ENCODE peak calls at places on chromosomes 11 and 22, in nine cellular contexts. L is SK-N-SH, K is astrocyte of the cerebellum, M is IMR-90, Y is epithelial cell of esophagus, V is A673, R is AG04449, C is GM12865, S is AG04450. T is an unnamed sample.

GRCh38 chr11:122421684-122422083 is 233.8 kb upstream of the UBASH3B start:
- DNase-seq in L (no peak), K (no peak), M (no peak), Y (peak; percentile 82), V (no peak), R (no peak), C (no peak), S (no peak), T (no peak)

GRCh38 chr11:12673924-12674570 is at the start of gene TEAD1:
- DNase-seq in L (peak; percentile 99), K (peak; percentile 89), M (peak; percentile 95), Y (peak; percentile 95), V (peak; percentile 94), R (peak; percentile 73), C (peak; percentile 94), S (peak; percentile 93), T (peak; percentile 82)

GRCh38 chr11:125072210-125072960 is 9.3 kb downstream of the SLC37A2 start:
- DNase-seq in L (no peak), K (no peak), M (no peak), Y (no peak), V (no peak), R (no peak), C (peak; percentile 90), S (no peak), T (no peak)

GRCh38 chr11:26944866-26945664 is 48.8 kb upstream of the FIBIN start:
- DNase-seq in L (no peak), K (no peak), M (peak; percentile 53), Y (no peak), V (peak; percentile 33), R (no peak), C (no peak), S (no peak), T (no peak)

GRCh38 chr22:28978158-28978557 is 83.5 kb downstream of the C22orf31 start:
- DNase-seq in L (no peak), K (no peak), M (peak; percentile 54), Y (peak; percentile 70), V (no peak), R (no peak), C (no peak), S (no peak), T (no peak)

GRCh38 chr11:121559812-121560211 is 107.0 kb upstream of the SORL1-AS1 start:
- DNase-seq in L (no peak), K (no peak), M (no peak), Y (no peak), V (no peak), R (no peak), C (no peak), S (no peak), T (no peak)

GRCh38 chr11:16779436-16779835 is 41.0 kb downstream of the C11orf58 start:
- DNase-seq in L (no peak), K (no peak), M (no peak), Y (no peak), V (peak; percentile 24), R (no peak), C (no peak), S (no peak), T (no peak)

GRCh38 chr11:92739020-92739419 is 230.4 kb upstream of the MTNR1B start:
- DNase-seq in L (no peak), K (no peak), M (peak; percentile 29), Y (peak; percentile 24), V (peak; percentile 10), R (peak; percentile 7), C (no peak), S (no peak), T (peak; percentile 24)

GRCh38 chr11:57335343-57336110 is at the start of gene SSRP1:
- DNase-seq in L (peak; percentile 95), K (peak; percentile 51), M (peak; percentile 83), Y (peak; percentile 85), V (peak; percentile 97), R (no peak), C (peak; percentile 94), S (no peak), T (no peak)

GRCh38 chr11:86577663-86578636 is 94.5 kb downstream of the ME3 start:
- DNase-seq in L (no peak), K (peak; percentile 83), M (peak; percentile 91), Y (peak; percentile 71), V (peak; percentile 65), R (no peak), C (no peak), S (peak; percentile 38), T (peak; percentile 66)

GRCh38 chr11:67613960-67614715 is 7.4 kb downstream of the NDUFV1 start:
- DNase-seq in L (peak; percentile 84), K (no peak), M (peak; percentile 13), Y (peak; percentile 74), V (peak; percentile 79), R (no peak), C (peak; percentile 96), S (no peak), T (no peak)

GRCh38 chr11:21909145-21909544 is 283.7 kb upstream of the ANO5 start:
- DNase-seq in L (no peak), K (no peak), M (no peak), Y (peak; percentile 1), V (peak; percentile 42), R (no peak), C (no peak), S (no peak), T (no peak)

GRCh38 chr11:6736495-6737121 is 35.2 kb downstream of the OR2AG2 start:
- DNase-seq in L (no peak), K (no peak), M (no peak), Y (peak; percentile 7), V (peak; percentile 19), R (no peak), C (peak; percentile 28), S (no peak), T (no peak)

GRCh38 chr11:66420671-66421476 is at the start of gene NPAS4:
- DNase-seq in L (peak; percentile 89), K (no peak), M (no peak), Y (no peak), V (no peak), R (no peak), C (no peak), S (no peak), T (no peak)

GRCh38 chr11:118921929-118922744 is 3.6 kb downstream of the BCL9L start:
- DNase-seq in L (peak; percentile 80), K (no peak), M (peak; percentile 56), Y (peak; percentile 79), V (peak; percentile 51), R (no peak), C (no peak), S (no peak), T (peak; percentile 79)

GRCh38 chr11:125463590-125464265 is 32.3 kb downstream of the FEZ1 start:
- DNase-seq in L (no peak), K (no peak), M (peak; percentile 11), Y (no peak), V (no peak), R (no peak), C (no peak), S (no peak), T (no peak)

GRCh38 chr11:27317751-27318150 is 45.3 kb downstream of the CCDC34 start:
- DNase-seq in L (no peak), K (no peak), M (peak; percentile 79), Y (peak; percentile 68), V (peak; percentile 81), R (no peak), C (no peak), S (no peak), T (no peak)

GRCh38 chr11:104979839-104980238 is 11.5 kb upstream of the CASP4 start:
- DNase-seq in L (no peak), K (no peak), M (no peak), Y (no peak), V (no peak), R (no peak), C (no peak), S (no peak), T (no peak)

GRCh38 chr22:42719656-42720262 is 911 bp downstream of the A4GALT start:
- DNase-seq in L (no peak), K (no peak), M (no peak), Y (peak; percentile 26), V (no peak), R (no peak), C (peak; percentile 29), S (no peak), T (no peak)

GRCh38 chr11:67355023-67355793 is 1.9 kb upstream of the POLD4 start:
- DNase-seq in L (peak; percentile 7), K (no peak), M (no peak), Y (no peak), V (no peak), R (no peak), C (no peak), S (no peak), T (no peak)

DNA sequence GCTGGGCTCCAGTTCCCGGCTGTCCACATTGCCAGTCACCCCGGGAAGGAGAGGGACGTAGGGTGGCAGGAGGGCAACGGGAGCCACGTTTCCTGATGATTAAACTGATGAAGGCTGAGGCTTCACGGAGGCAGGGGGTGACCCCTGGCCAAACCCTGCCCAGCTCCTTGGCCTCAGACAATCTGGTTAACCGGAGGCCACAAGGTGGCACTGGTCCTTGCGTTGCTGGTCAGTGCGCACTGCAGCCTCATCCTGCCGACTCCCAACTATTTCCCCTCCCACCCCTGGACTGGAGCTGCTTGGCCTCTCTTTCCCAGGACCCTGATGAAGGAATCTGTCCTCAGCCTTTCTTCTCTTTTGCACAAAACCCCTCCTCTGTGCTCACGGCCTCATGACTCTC is 75.3 kb downstream of the PDE2A start:
- DNase-seq in L (peak; percentile 83), K (no peak), M (peak; percentile 21), Y (no peak), V (no peak), R (no peak), C (no peak), S (no peak), T (no peak)
- TF ChIP-seq CTCF in L (peak; percentile 46), K (peak; percentile 43), M (peak; percentile 50), Y (peak; percentile 7), V (peak; percentile 17), R (peak; percentile 47), C (no peak), S (peak; percentile 50), T (peak; percentile 59)

DNA sequence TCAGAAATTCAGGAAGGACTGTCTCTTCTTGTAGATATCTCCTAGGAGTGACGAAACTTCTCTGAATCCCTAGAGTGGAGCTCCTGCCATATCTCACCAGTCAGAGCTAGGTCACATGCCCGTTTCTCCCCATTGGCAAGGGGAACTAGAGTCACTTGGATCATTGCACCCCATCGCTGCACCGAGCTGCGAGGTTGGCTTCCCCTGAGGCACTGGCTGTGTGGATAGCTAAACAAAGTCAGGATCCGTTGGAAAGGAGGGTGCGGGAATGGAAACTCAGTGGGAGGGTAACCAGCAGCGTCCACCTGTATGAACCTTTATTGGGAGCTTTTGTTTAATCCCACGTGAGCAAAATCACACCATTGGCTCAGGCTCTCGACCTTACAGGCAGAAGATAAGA is 283.8 kb downstream of the BRD1 start:
- DNase-seq in L (no peak), K (no peak), M (no peak), Y (no peak), V (no peak), R (no peak), C (no peak), S (no peak), T (no peak)
- H3K4me3 ChIP-seq in L (no peak overlapping the region), K (no peak overlapping the region), M (no peak overlapping the region), Y (no peak overlapping the region), V (no peak overlapping the region), R (no peak overlapping the region), C (no peak overlapping the region), S (no peak overlapping the region), T (no peak overlapping the region)

GRCh38 chr22:20319041-20319744 is 667 bp downstream of the DGCR6L start:
- DNase-seq in L (peak; percentile 43), K (no peak), M (no peak), Y (no peak), V (peak; percentile 43), R (no peak), C (peak; percentile 26), S (no peak), T (no peak)
- TF ChIP-seq CTCF in L (no peak), K (no peak), M (no peak), Y (no peak), V (no peak), R (no peak), C (no peak), S (no peak), T (no peak)

GRCh38 chr11:1667906-1668305 is 29.1 kb upstream of the KRTAP5-6 start:
- DNase-seq in L (peak; percentile 36), K (no peak), M (no peak), Y (no peak), V (no peak), R (no peak), C (no peak), S (no peak), T (no peak)
- H3K4me3 ChIP-seq in L (no peak overlapping the region), K (no peak overlapping the region), M (no peak overlapping the region), Y (no peak overlapping the region), V (no peak overlapping the region), R (no peak overlapping the region), C (no peak overlapping the region), S (no peak overlapping the region), T (no peak overlapping the region)